ENCODE peak calls at places on chromosome 13, in ten cellular contexts. M is breast epithelium, A is lower leg skin, P is endothelial cell of umbilical vein, O is A549, I is transverse colon, Q is heart left ventricle, Z is uterus, G is adrenal gland, N is stomach. W is an unnamed sample.

GRCh38 chr13:44627441-44627840 is 51.3 kb upstream of the TSC22D1 start:
- DNase-seq in M (no peak), A (no peak), P (no peak), O (no peak), I (no peak), Q (no peak), Z (no peak), G (no peak), N (no peak), W (no peak)

GRCh38 chr13:38361551-38362262 is 12.1 kb downstream of the UFM1 start:
- DNase-seq in M (no peak), A (no peak), P (no peak), O (no peak), I (no peak), Q (no peak), Z (no peak), G (peak), N (no peak), W (no peak)

GRCh38 chr13:105442941-105443340 is 1092.5 kb downstream of the EFNB2 start:
- DNase-seq in M (no peak), A (peak), P (peak), O (peak), I (no peak), Q (no peak), Z (no peak), G (peak), N (no peak), W (no peak)

GRCh38 chr13:42495256-42495655 is 78.7 kb upstream of the TNFSF11 start:
- DNase-seq in M (no peak), A (no peak), P (peak), O (no peak), I (no peak), Q (no peak), Z (no peak), G (no peak), N (no peak), W (no peak)

GRCh38 chr13:85529216-85529590 is 270.0 kb downstream of the SLITRK6 start:
- DNase-seq in M (no peak), A (no peak), P (no peak), O (peak), I (no peak), Q (no peak), Z (no peak), G (no peak), N (no peak), W (no peak)

GRCh38 chr13:30835442-30835841 is 70.6 kb upstream of the MEDAG start:
- DNase-seq in M (no peak), A (no peak), P (no peak), O (no peak), I (peak), Q (no peak), Z (no peak), G (peak), N (no peak), W (no peak)

GRCh38 chr13:31945202-31945978 is 86.2 kb upstream of the FRY start:
- DNase-seq in M (peak), A (peak), P (no peak), O (peak), I (peak), Q (peak), Z (peak), G (peak), N (peak), W (no peak)

GRCh38 chr13:31096624-31097302 is 64.9 kb downstream of the HSPH1 start:
- DNase-seq in M (no peak), A (no peak), P (no peak), O (no peak), I (peak), Q (no peak), Z (no peak), G (no peak), N (peak), W (no peak)

GRCh38 chr13:99693351-99693750 is 192.1 kb downstream of the TM9SF2 start:
- DNase-seq in M (no peak), A (no peak), P (no peak), O (no peak), I (no peak), Q (no peak), Z (no peak), G (no peak), N (no peak), W (no peak)

GRCh38 chr13:37640499-37640898 is 41.9 kb upstream of the POSTN start:
- DNase-seq in M (no peak), A (no peak), P (peak), O (peak), I (no peak), Q (no peak), Z (no peak), G (peak), N (no peak), W (no peak)

GRCh38 chr13:36130168-36130541 is 1.0 kb downstream of the DCLK1 start:
- DNase-seq in M (no peak), A (no peak), P (no peak), O (no peak), I (no peak), Q (no peak), Z (no peak), G (no peak), N (no peak), W (no peak)

GRCh38 chr13:65943024-65943423 is 1287.1 kb downstream of the PCDH9 start:
- DNase-seq in M (no peak), A (no peak), P (peak), O (no peak), I (no peak), Q (no peak), Z (no peak), G (no peak), N (no peak), W (no peak)

GRCh38 chr13:34765446-34766180 is 176.5 kb upstream of the NBEA start:
- DNase-seq in M (no peak), A (no peak), P (no peak), O (no peak), I (no peak), Q (no peak), Z (no peak), G (no peak), N (no peak), W (no peak)

GRCh38 chr13:41352935-41353801 is 42.1 kb downstream of the NAA16 start:
- DNase-seq in M (no peak), A (peak), P (peak), O (peak), I (no peak), Q (no peak), Z (no peak), G (peak), N (no peak), W (peak)

GRCh38 chr13:31521466-31521865 is 217.9 kb upstream of the RXFP2 start:
- DNase-seq in M (no peak), A (no peak), P (no peak), O (no peak), I (no peak), Q (no peak), Z (no peak), G (no peak), N (no peak), W (no peak)

GRCh38 chr13:40152145-40152544 is 496.7 kb downstream of the COG6 start:
- DNase-seq in M (no peak), A (no peak), P (peak), O (peak), I (no peak), Q (no peak), Z (no peak), G (peak), N (no peak), W (no peak)

GRCh38 chr13:32731074-32731473 is 144.8 kb downstream of the PDS5B start:
- DNase-seq in M (no peak), A (no peak), P (peak), O (no peak), I (no peak), Q (no peak), Z (no peak), G (no peak), N (no peak), W (no peak)

GRCh38 chr13:21901326-21901725 is 230.5 kb downstream of the FGF9 start:
- DNase-seq in M (no peak), A (no peak), P (no peak), O (no peak), I (no peak), Q (no peak), Z (no peak), G (no peak), N (no peak), W (no peak)

GRCh38 chr13:59416561-59416960 is 747.2 kb downstream of the DIAPH3 start:
- DNase-seq in M (no peak), A (no peak), P (no peak), O (no peak), I (no peak), Q (no peak), Z (no peak), G (no peak), N (no peak), W (no peak)

GRCh38 chr13:113531041-113531873 is 40.7 kb upstream of the DCUN1D2 start:
- DNase-seq in M (peak), A (no peak), P (no peak), O (no peak), I (no peak), Q (no peak), Z (no peak), G (no peak), N (no peak), W (no peak)
- TF ChIP-seq POLR2A in M (no peak), A (no peak), P (no peak), O (no peak), I (no peak), Q (no peak), Z (no peak), G (no peak), N (no peak), W (no peak)

DNA sequence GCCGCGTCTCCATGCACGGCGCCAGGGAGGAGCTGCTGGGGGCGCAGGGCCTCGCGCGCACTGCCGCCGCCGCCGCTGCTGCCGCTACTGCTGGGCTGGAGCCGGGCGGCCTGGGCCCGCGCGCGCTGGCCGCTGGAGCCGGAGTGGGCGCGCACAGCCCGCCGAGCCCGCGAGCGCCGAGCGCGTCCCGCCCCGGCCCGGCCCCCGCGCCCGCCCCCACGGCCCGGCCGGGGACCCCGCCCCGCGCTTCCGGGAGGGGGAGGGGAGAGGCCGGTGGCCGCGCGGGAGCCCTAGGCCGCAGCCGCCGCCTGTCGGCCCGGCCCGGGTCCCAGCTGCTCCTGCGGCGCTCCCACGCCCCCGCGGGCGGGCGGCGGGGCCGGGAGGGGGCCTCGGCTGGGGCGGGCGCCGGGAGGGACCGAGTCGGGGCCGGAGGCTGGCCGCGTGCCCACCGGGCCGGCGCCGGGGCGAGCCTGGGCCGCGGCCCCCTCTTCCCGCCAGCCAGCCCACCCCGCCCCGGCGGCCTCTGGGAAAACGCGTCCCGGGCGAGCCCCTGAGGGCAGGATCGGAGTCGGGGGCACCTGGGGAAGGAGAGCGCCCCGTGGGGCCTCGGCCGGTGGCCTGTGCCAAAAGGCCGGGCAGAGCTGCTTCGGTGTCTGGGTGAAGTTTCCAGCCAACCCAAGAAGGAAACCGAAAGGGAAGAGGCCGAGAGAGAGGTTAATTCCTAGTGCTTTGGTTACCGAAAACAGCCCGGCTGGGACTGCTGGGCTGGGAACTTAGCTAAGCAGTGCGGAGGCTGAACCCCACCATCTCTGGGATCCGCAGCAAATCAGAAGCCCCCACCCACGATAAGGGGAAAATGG is at the start of gene STK24:
- DNase-seq in M (no peak), A (no peak), P (peak), O (peak), I (peak), Q (peak), Z (peak), G (peak), N (peak), W (peak)
- TF ChIP-seq POLR2A in M (no peak), A (no peak), P (peak), O (peak), I (peak), Q (no peak), Z (peak), G (peak), N (no peak), W (no peak)

GRCh38 chr13:98484289-98485219 is 92.4 kb downstream of the STK24 start:
- DNase-seq in M (peak), A (peak), P (peak), O (peak), I (peak), Q (no peak), Z (peak), G (peak), N (peak), W (no peak)
- TF ChIP-seq POLR2A in M (no peak), A (no peak), P (peak), O (no peak), I (peak), Q (no peak), Z (no peak), G (no peak), N (no peak), W (peak)

DNA sequence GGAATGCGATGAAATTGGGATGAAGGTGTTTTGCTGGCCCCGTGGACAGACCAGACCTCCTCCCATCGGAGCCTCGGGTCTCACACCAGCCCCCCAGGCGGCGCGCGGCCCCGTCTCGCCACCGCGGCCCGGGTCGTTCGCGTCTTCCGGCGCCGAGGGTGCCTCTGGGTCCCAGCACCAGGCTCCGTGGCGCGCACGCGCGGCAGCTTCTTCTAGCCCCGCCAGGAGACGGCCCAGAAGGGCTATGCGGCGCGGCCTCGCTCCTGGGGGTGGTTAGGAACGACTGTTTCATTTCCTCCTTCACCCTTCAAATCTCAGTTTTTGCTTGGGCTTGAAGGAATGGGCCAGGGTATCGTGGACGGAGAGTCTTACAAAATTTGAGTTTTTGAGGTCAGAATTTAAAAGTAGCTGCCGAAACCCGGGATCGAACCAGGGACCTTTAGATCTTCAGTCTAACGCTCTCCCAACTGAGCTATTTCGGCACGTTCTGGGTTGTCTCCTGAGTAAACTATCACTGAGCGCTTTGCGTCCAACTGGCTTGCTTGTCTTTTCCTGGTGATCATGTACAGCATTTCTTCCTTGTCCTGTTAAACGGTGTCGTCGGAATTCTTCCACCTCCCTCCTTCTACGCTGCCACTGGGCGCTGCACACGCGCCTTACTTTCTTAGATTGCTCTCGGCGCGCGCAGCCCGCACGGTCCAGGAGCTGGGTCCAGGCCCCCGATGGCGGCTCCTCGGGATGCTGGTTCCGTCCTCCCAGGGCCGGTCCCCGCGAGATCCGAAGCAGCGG is 46.5 kb downstream of the TGDS start:
- DNase-seq in M (peak), A (peak), P (peak), O (peak), I (peak), Q (peak), Z (peak), G (peak), N (peak), W (peak)
- TF ChIP-seq POLR2A in M (no peak), A (no peak), P (peak), O (peak), I (peak), Q (no peak), Z (peak), G (peak), N (no peak), W (peak)

W was measured in GM12891.